ENCODE peak calls at places on chromosome 20, in four cellular contexts. V, R, S and X are unnamed samples.

GRCh38 chr20:62815066-62815991 is 1.5 kb upstream of the COL9A3 start:
- DNase-seq in V (no peak), R (no peak), S (no peak), X (no peak)

GRCh38 chr20:46720776-46721425 is 11.5 kb downstream of the SLC2A10 start:
- DNase-seq in V (no peak), R (no peak), S (no peak), X (no peak)

GRCh38 chr20:62136283-62137091 is 6.7 kb downstream of the PSMA7 start:
- DNase-seq in V (peak), R (peak), S (no peak), X (peak)

GRCh38 chr20:46923550-46923949 is 28.9 kb downstream of the EYA2 start:
- DNase-seq in V (no peak), R (no peak), S (no peak), X (no peak)

GRCh38 chr20:23049933-23050838 is 714 bp upstream of the THBD start:
- DNase-seq in V (peak), R (no peak), S (peak), X (peak)

GRCh38 chr20:59220161-59220560 is 56.5 kb downstream of the ZNF831 start:
- DNase-seq in V (no peak), R (no peak), S (no peak), X (no peak)

GRCh38 chr20:30594112-30594511 is 663.4 kb upstream of the DEFB115 start:
- DNase-seq in V (no peak), R (no peak), S (no peak), X (no peak)

GRCh38 chr20:63333241-63333836 is 27.8 kb downstream of the CHRNA4 start:
- DNase-seq in V (no peak), R (no peak), S (no peak), X (peak)

GRCh38 chr20:63977392-63978276 is 1.8 kb downstream of the SAMD10 start:
- DNase-seq in V (no peak), R (no peak), S (peak), X (peak)

GRCh38 chr20:3896853-3897252 is 7.7 kb downstream of the PANK2 start:
- DNase-seq in V (no peak), R (no peak), S (no peak), X (no peak)

GRCh38 chr20:47349365-47350180 is 6.9 kb downstream of the ZMYND8 start:
- DNase-seq in V (no peak), R (peak), S (no peak), X (no peak)

GRCh38 chr20:56867128-56867527 is 238.0 kb downstream of the TFAP2C start:
- DNase-seq in V (no peak), R (no peak), S (no peak), X (no peak)

GRCh38 chr20:39458452-39458851 is 496.3 kb downstream of the DHX35 start:
- DNase-seq in V (no peak), R (no peak), S (no peak), X (no peak)

DNA sequence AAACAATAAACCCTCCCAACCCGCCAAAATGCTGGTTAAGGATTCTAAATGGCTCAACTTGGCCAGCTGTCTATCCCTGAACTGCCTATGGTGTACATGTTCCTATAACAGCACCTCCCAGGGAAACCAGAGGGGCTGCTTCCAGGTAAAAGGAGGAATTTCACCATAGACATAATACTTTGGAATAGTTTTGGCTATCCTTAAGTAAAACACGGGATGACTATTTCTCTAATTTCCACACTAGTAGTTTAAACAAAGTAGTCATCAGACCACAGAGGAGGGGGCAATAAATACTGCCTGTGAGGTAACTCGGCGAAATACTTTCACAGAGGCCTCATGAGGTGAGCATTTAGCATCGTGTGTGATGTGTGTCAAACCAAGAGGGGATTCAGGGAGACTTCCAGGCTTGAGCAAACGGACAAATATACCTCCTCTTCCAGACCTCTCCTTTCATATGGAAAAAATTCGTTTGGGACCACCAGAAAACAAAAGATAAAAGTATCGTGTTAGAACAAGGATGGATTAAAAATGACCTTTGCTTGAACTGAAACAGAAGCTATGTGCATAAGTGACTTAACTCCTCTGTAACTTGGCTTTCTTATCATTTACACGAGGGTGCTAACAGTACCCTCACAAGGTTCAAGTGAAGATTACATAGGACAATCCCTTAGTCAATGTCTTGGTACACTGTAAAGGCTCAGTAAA is 1.0 kb upstream of the XRN2 start:
- DNase-seq in V (no peak), R (no peak), S (no peak), X (no peak)
- H3K27ac ChIP-seq in V (peak), R (no peak), S (peak), X (peak)

DNA sequence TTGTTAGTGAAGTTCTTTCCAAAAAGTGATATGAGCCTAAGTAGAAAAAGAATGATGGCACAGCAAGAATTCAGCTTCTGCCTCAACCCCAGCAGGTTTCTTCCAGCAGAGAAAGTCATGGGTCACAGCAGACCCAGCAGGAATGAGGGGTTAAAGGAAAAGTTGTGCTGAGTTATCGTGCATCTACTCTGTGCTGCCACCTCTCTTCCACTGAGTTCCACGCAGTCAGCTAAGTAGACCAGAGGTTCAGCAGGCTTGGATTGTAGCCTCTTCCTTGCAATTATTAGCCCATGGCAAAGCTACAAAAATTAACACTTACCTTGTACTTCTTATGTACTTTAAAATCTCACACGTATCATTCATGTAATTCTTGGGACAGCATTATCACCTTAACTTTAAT is 510.8 kb downstream of the PTPRT start:
- DNase-seq in V (no peak), R (no peak), S (no peak), X (no peak)
- TF ChIP-seq CTCF in V (no peak), R (no peak), S (no peak), X (peak)

GRCh38 chr20:17872920-17873319 is 95.7 kb downstream of the SNX5 start:
- DNase-seq in V (no peak), R (no peak), S (peak), X (no peak)

GRCh38 chr20:17874271-17875105 is 94.1 kb downstream of the SNX5 start:
- DNase-seq in V (no peak), R (no peak), S (no peak), X (no peak)

GRCh38 chr20:17875106-17875980 is 93.3 kb downstream of the SNX5 start:
- DNase-seq in V (peak), R (peak), S (peak), X (peak)

GRCh38 chr20:17872434-17872833 is 96.2 kb downstream of the SNX5 start:
- DNase-seq in V (no peak), R (no peak), S (peak), X (no peak)

GRCh38 chr20:17873410-17874270 is 95.0 kb downstream of the SNX5 start:
- DNase-seq in V (peak), R (peak), S (peak), X (peak)
- H3K27ac ChIP-seq in V (no peak), R (no peak), S (peak), X (peak)

DNA sequence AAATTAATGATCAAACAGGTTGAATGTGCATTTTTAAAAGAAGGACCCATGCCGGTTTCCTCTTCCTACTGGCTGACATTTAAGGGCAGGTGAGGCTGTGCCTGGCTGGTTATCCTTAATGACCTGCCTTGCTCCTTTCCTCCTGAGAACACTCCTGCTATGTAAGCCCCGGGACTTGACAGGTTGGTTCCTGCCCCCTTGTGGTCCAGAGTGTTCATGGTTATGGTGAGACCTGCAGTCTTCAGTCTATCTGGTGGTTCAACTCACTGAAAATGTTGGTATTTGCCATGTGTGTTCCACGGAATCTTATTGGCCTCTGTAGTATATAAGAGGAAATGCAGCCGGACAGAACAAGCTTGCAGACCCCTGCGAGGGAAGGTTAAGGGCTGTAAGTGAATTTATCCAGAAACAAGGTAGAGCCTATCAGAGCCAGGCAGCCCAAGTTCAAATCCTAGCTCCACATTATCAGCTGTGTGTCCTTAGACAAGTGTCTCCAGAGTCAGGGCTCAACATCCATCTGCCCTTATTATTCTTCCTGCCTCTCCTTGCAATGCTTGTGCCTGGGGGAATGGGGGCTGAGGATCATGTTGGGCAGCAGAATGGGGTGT is 5.2 kb upstream of the BPIFA3 start:
- DNase-seq in V (peak), R (peak), S (no peak), X (no peak)
- TF ChIP-seq CTCF in V (peak), R (peak), S (no peak), X (peak)

GRCh38 chr20:48373555-48373934 is 454.3 kb downstream of the PREX1 start:
- DNase-seq in V (no peak), R (no peak), S (no peak), X (no peak)
- H3K27ac ChIP-seq in V (no peak), R (no peak), S (no peak), X (no peak)

DNA sequence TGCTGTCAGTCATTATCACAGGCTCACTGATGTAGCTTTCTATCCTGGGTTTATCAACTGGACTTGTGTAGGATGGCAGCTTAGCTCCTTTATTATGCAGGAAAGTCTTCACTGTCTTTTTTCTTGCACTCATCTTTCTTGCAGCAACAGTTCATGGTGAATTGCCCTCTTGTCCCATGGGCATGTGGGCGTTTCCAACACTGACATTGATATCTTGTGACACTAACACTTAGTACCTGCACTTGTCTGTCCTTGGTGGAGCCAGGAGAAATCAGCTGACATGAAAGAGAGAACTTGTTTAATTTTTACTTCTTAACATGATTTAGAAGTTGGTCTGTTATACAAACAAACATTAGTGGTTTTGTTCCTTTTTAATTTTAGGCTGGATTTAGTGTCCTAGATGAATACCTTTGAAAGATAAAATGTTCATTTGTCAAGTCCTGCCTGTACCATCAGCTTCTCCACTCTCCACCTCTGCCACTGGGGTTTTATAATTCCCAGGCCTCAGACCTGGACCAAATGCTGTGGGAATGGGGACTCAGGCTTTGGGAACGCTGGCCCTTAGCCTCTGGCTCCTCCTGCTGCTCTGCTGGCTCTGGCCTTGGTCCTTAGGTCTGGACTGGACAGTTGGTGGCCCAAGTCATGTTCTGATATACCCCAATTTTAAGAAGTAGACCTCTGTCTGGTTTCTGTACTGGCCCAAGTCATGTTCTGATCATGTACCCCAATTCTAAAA is 161.0 kb upstream of the LAMP5 start:
- DNase-seq in V (no peak), R (no peak), S (no peak), X (no peak)
- TF ChIP-seq CTCF in V (no peak), R (no peak), S (no peak), X (no peak)

DNA sequence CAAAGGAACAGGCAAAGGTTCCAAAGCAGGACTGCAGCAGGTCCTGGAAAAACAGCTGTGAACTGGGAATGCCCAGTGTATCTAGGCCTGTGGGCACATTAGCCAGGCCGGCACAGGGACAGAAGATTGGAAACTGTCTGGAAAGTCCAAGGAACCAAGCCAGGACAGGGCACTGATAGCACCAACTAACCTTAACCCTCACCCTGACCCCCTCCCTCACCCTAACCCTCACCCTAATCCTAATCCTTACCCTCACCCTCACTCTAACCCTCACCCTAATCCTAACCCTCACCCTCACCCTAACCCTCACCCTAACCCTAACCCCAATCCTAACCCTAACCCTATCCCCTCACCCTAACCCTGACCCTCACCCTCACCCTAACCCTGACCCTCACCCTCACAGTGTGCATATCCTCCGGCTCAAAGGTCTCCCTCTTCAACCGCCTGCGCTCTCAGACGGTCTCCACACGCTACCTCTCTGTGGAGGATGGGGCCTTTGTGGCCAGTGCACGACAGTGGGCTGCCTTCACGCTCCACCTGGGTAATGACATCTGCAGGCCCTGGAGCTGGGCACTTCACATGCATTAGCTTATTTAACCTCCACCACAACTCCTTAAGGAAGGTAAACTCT is 5.1 kb upstream of the MATN4 start:
- DNase-seq in V (no peak), R (no peak), S (no peak), X (no peak)
- H3K27ac ChIP-seq in V (no peak), R (no peak), S (no peak), X (no peak)

DNA sequence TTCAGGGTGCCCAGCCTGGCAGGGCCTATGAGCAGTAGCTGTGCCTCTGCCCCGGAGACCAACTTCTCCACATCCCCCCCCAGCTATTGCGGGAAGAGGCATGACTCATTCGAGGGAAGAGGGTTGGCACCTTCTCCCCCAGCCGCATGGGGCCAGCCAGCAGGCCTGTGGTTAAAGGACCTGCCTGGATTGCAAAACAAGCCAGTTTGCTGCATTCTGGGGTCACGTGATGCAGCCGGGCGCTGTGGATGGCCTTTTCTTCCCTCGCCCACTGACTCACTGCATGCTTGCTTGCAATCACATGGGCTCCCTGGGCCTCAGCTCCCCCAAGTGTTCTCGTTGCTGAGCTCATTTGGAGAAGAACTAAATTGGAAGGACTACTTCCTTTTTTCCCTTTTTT is 182.5 kb downstream of the MAFB start:
- DNase-seq in V (peak), R (peak), S (peak), X (peak)
- TF ChIP-seq CTCF in V (no peak), R (no peak), S (no peak), X (no peak)